ENCODE peak calls at places on chromosomes 4 and X, in eight cellular contexts. S, U, N, Q, A, K, J and I are unnamed samples.

GRCh38 chr4:159144112-159144694 is 41.3 kb downstream of the RAPGEF2 start:
- DNase-seq in S (no peak), K (no peak), J (no peak), A (no peak), U (no peak), N (no peak), Q (no peak), I (no peak)

GRCh38 chrX:134431894-134432293 is 28.1 kb upstream of the HPRT1 start:
- DNase-seq in S (no peak), A (no peak), U (no peak), N (no peak), K (no peak), J (no peak), Q (peak; percentile 54), I (no peak)

GRCh38 chr4:54234497-54235205 is 5.6 kb downstream of the PDGFRA start:
- DNase-seq in J (no peak), K (no peak), Q (no peak), U (no peak), A (peak; percentile 30), N (no peak), S (no peak), I (no peak)

GRCh38 chr4:127997534-127998388 is 32.6 kb downstream of the ABHD18 start:
- DNase-seq in U (peak; percentile 44), A (no peak), Q (no peak), J (no peak), S (no peak), K (no peak), N (no peak), I (no peak)

GRCh38 chrX:19800821-19801220 is 86.6 kb downstream of the SH3KBP1 start:
- DNase-seq in J (no peak), S (no peak), A (no peak), N (no peak), K (no peak), Q (no peak), U (no peak), I (no peak)

GRCh38 chrX:38214551-38214950 is 6.1 kb downstream of the SRPX start:
- DNase-seq in A (no peak), J (no peak), K (no peak), U (no peak), N (no peak), Q (peak; percentile 8), S (no peak), I (no peak)

GRCh38 chrX:155880586-155881157 is 473 bp upstream of the VAMP7 start:
- DNase-seq in K (no peak), A (peak; percentile 23), S (no peak), U (no peak), J (no peak), N (no peak), Q (no peak), I (no peak)

GRCh38 chrX:154355776-154356140 is 18.7 kb downstream of the FLNA start:
- DNase-seq in A (no peak), J (no peak), Q (no peak), N (no peak), U (no peak), S (no peak), K (no peak), I (no peak)

GRCh38 chr4:52824603-52825310 is 37.4 kb upstream of the RASL11B start:
- DNase-seq in K (no peak), U (no peak), J (peak; percentile 67), S (no peak), N (no peak), Q (no peak), A (peak; percentile 50), I (no peak)

GRCh38 chr4:7842384-7843279 is 97.0 kb downstream of the AFAP1 start:
- DNase-seq in J (no peak), K (no peak), A (no peak), U (no peak), Q (peak; percentile 95), N (peak; percentile 83), S (no peak), I (no peak)

GRCh38 chr4:54233697-54234496 is 4.8 kb downstream of the PDGFRA start:
- DNase-seq in N (peak; percentile 57), K (no peak), A (peak; percentile 76), Q (peak; percentile 81), J (peak; percentile 52), U (no peak), S (peak; percentile 76), I (peak; percentile 57)

GRCh38 chr4:163679189-163679588 is 184.7 kb downstream of the TMA16 start:
- DNase-seq in A (peak; percentile 5), U (no peak), J (peak; percentile 21), Q (no peak), N (no peak), S (no peak), K (no peak), I (no peak)

GRCh38 chr4:102386966-102387365 is 41.7 kb upstream of the SLC39A8 start:
- DNase-seq in N (no peak), J (no peak), K (no peak), A (no peak), U (no peak), Q (no peak), S (no peak), I (no peak)

GRCh38 chr4:98899277-98899676 is 29.7 kb downstream of the EIF4E start:
- DNase-seq in K (no peak), S (no peak), N (no peak), Q (no peak), A (no peak), J (no peak), U (no peak), I (no peak)
- TF ChIP-seq POLR2AphosphoS5 in K (no peak), S (no peak), N (no peak), Q (no peak), A (no peak), J (no peak), U (no peak), I (no peak)

DNA sequence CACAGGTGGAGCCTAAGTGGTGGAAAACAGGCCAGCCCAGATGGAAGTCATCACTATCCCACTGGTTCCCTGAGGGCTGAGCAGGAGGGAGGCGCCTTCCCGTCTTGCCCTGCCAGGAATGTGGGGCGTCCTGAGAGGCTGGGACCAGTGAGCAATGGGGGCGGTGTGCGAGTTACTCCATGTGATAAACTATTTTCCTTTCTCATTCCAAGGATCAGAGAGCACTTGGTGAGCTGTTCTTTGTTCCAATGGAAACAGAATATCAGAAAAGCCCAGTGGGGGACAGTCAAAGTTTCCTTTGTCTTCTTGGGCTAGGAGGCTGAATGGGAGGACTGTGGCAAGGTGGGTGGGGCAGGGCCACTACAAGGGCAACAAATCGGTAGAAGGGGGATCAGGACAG is 86.2 kb downstream of the NHSL2 start:
- DNase-seq in S (no peak), U (no peak), N (no peak), J (no peak), K (peak; percentile 44), A (no peak), Q (no peak), I (no peak)
- H3K9ac ChIP-seq in S (no peak overlapping the region), U (no peak overlapping the region), N (no peak overlapping the region), J (no peak overlapping the region), K (no peak overlapping the region), A (no peak overlapping the region), Q (no peak overlapping the region), I (no peak overlapping the region)

GRCh38 chr4:121344128-121344527 is 36.7 kb downstream of the QRFPR start:
- DNase-seq in S (no peak), Q (no peak), J (no peak), K (no peak), A (no peak), N (no peak), U (no peak), I (no peak)
- TF ChIP-seq POLR2AphosphoS5 in S (no peak), Q (no peak), J (no peak), K (no peak), A (no peak), N (no peak), U (no peak), I (no peak)

GRCh38 chr4:3124070-3124767 is 49.7 kb downstream of the HTT start:
- DNase-seq in N (no peak), A (no peak), Q (peak; percentile 27), S (no peak), U (no peak), K (no peak), J (no peak), I (no peak)

GRCh38 chr4:3121110-3121509 is 46.6 kb downstream of the HTT start:
- DNase-seq in U (no peak), J (no peak), Q (no peak), S (no peak), K (no peak), N (no peak), A (no peak), I (no peak)

GRCh38 chr4:3123201-3123671 is 48.8 kb downstream of the HTT start:
- DNase-seq in A (no peak), J (no peak), S (no peak), Q (peak; percentile 59), N (no peak), U (no peak), K (no peak), I (no peak)

GRCh38 chr4:3121596-3121995 is 47.1 kb downstream of the HTT start:
- DNase-seq in A (no peak), S (no peak), K (no peak), J (no peak), Q (no peak), U (no peak), N (no peak), I (no peak)

GRCh38 chr4:3122081-3122563 is 47.6 kb downstream of the HTT start:
- DNase-seq in K (no peak), N (no peak), A (no peak), J (no peak), Q (peak; percentile 92), S (no peak), U (no peak), I (peak; percentile 99)
- H3K9ac ChIP-seq in K (no peak overlapping the region), N (no peak overlapping the region), A (no peak overlapping the region), J (no peak overlapping the region), Q (peak overlapping the region; percentile 74), S (no peak overlapping the region), U (no peak overlapping the region), I (peak overlapping the region; percentile 64)

DNA sequence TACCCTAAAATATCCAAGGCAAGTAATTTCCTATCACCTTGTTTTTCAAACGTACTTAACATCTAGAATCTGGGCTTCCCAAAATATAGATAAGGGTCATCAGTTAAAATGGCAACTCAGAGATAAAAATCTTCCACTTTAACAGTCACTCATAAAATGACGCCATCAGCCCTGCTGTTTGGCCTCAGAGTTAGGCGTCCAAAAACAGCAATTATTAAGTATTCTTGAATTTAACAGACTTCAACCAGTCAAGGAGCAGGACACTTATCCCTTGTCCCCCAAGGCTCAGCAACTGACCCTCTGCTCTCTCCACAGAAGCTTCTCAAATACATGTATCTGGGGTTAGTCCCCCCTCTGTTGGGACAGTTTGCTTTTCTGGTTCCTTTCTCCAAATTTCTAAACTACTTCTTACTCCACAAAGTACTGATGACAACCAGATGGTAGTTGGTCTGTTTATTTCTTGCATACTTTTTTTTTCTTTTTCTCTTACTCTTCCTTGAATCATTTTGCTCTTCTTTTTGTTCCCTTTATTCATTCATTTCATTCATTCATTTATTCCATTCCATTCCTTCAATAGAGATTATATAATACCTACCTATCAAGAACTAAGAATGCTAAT is 54.4 kb downstream of the SOD3 start:
- DNase-seq in S (no peak), U (no peak), N (no peak), A (no peak), K (no peak), Q (no peak), J (no peak), I (no peak)
- TF ChIP-seq POLR2AphosphoS5 in S (no peak), U (no peak), N (no peak), A (no peak), K (no peak), Q (no peak), J (no peak), I (no peak)